ENCODE peak calls at places on chromosomes 2 and 18, in four cellular contexts. F, D, W and K are unnamed samples.

GRCh38 chr2:69054431-69054830 is 41.5 kb downstream of the ANTXR1 start:
- DNase-seq in F (no peak), D (no peak), W (no peak), K (peak)

GRCh38 chr2:236105955-236106607 is 62.1 kb downstream of the GBX2 start:
- DNase-seq in F (no peak), D (no peak), W (no peak), K (no peak)

GRCh38 chr2:160916300-160916699 is 243.9 kb upstream of the TANK start:
- DNase-seq in F (no peak), D (no peak), W (no peak), K (no peak)

GRCh38 chr2:120893874-120894584 is 158.4 kb downstream of the GLI2 start:
- DNase-seq in F (no peak), D (no peak), W (peak), K (no peak)

GRCh38 chr18:49899647-49900330 is 86.5 kb upstream of the ACAA2 start:
- DNase-seq in F (no peak), D (no peak), W (peak), K (no peak)

GRCh38 chr2:75729861-75730260 is 19.1 kb upstream of the GCFC2 start:
- DNase-seq in F (no peak), D (no peak), W (peak), K (no peak)

GRCh38 chr2:172179045-172179742 is 76.5 kb upstream of the DLX2 start:
- DNase-seq in F (no peak), D (no peak), W (no peak), K (peak)

GRCh38 chr2:25372405-25373268 is 30.9 kb upstream of the DNMT3A start:
- DNase-seq in F (no peak), D (no peak), W (no peak), K (no peak)

GRCh38 chr2:9112079-9112721 is 94.4 kb upstream of the ASAP2 start:
- DNase-seq in F (no peak), D (peak), W (no peak), K (peak)

GRCh38 chr2:112074506-112074905 is 19.4 kb downstream of the TMEM87B start:
- DNase-seq in F (no peak), D (peak), W (no peak), K (no peak)

GRCh38 chr2:127145255-127145899 is 38.4 kb upstream of the BIN1 start:
- DNase-seq in F (no peak), D (peak), W (no peak), K (no peak)

GRCh38 chr2:61670591-61671503 is 132.7 kb upstream of the XPO1 start:
- DNase-seq in F (no peak), D (peak), W (no peak), K (peak)

GRCh38 chr2:123993728-123994323 is 31.3 kb upstream of the CNTNAP5 start:
- DNase-seq in F (peak), D (peak), W (peak), K (peak)

GRCh38 chr18:35256947-35257346 is 16.1 kb downstream of the ZNF397 start:
- DNase-seq in F (no peak), D (no peak), W (no peak), K (no peak)

GRCh38 chr2:165305391-165306096 is 66.3 kb downstream of the SCN2A start:
- DNase-seq in F (no peak), D (peak), W (no peak), K (no peak)

GRCh38 chr2:230958803-230959756 is 34.0 kb upstream of the GPR55 start:
- DNase-seq in F (no peak), D (no peak), W (no peak), K (no peak)

GRCh38 chr18:35142270-35142605 is 98.6 kb upstream of the ZNF397 start:
- DNase-seq in F (no peak), D (no peak), W (no peak), K (no peak)

GRCh38 chr2:236250286-236250685 is 13.9 kb downstream of the ASB18 start:
- DNase-seq in F (no peak), D (no peak), W (no peak), K (no peak)

GRCh38 chr2:150888337-150888736 is 373.3 kb downstream of the RBM43 start:
- DNase-seq in F (no peak), D (peak), W (no peak), K (no peak)

GRCh38 chr2:222490100-222490499 is 65.8 kb downstream of the SGPP2 start:
- DNase-seq in F (no peak), D (no peak), W (no peak), K (no peak)

GRCh38 chr2:72148975-72149555 is 1.4 kb upstream of the CYP26B1 start:
- DNase-seq in F (no peak), D (peak), W (peak), K (peak)

GRCh38 chr2:21422050-21422449 is 298.3 kb downstream of the TDRD15 start:
- DNase-seq in F (no peak), D (peak), W (peak), K (peak)

GRCh38 chr2:185738679-185739472 is at the start of gene FSIP2:
- DNase-seq in F (peak), D (peak), W (peak), K (peak)

GRCh38 chr2:126614529-126615279 is 41.3 kb upstream of the GYPC start:
- DNase-seq in F (no peak), D (peak), W (no peak), K (no peak)

GRCh38 chr18:74480149-74480651 is 16.0 kb upstream of the CNDP2 start:
- DNase-seq in F (no peak), D (no peak), W (no peak), K (no peak)

GRCh38 chr2:1698188-1698945 is 45.9 kb downstream of the PXDN start:
- DNase-seq in F (no peak), D (no peak), W (no peak), K (no peak)

GRCh38 chr2:56102866-56103265 is 80.9 kb upstream of the CCDC85A start:
- DNase-seq in F (no peak), D (peak), W (no peak), K (no peak)

GRCh38 chr2:168666339-168666738 is 136.1 kb upstream of the NOSTRIN start:
- DNase-seq in F (no peak), D (peak), W (no peak), K (no peak)
- TF ChIP-seq CTCF in F (no peak), D (no peak), W (no peak), K (no peak)

GRCh38 chr2:86706220-86706619 is 13.9 kb upstream of the RMND5A start:
- DNase-seq in F (no peak), D (no peak), W (no peak), K (no peak)

GRCh38 chr2:86704482-86704971 is 15.6 kb upstream of the RMND5A start:
- DNase-seq in F (no peak), D (peak), W (no peak), K (no peak)

GRCh38 chr2:86703704-86704370 is 16.3 kb upstream of the RMND5A start:
- DNase-seq in F (no peak), D (peak), W (no peak), K (no peak)

GRCh38 chr2:86697539-86697938 is 22.6 kb upstream of the RMND5A start:
- DNase-seq in F (no peak), D (no peak), W (no peak), K (no peak)

GRCh38 chr2:86700705-86701104 is 19.4 kb upstream of the RMND5A start:
- DNase-seq in F (no peak), D (no peak), W (no peak), K (no peak)
- TF ChIP-seq CTCF in F (no peak), D (no peak), W (no peak), K (no peak)

GRCh38 chr2:31268344-31268743 is 34.4 kb downstream of the EHD3 start:
- DNase-seq in F (no peak), D (no peak), W (no peak), K (no peak)
- TF ChIP-seq CTCF in F (no peak), D (no peak), W (no peak), K (no peak)

GRCh38 chr2:175004980-175005832 is at the start of gene CHN1:
- DNase-seq in F (peak), D (peak), W (peak), K (peak)
- TF ChIP-seq CTCF in F (peak), D (no peak), W (no peak), K (no peak)

DNA sequence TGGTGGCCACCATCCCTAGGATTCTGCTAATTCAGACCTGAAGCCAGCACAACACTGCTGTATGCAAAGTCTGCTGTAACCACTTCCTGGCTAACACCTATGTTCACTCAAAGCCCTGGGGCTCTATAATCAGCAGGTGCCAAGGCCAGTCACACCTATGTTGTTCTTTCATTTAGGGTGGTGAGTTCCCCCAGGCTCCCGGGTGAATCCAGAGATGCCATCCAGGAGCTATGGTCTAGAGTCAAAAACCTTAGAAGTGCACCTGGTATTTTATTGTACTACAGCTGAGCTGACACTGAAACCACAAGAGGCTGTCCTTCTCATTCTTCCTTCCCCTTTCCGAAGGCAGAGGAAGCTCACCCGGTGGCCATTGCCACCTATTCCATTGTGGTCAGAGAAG is 46.2 kb upstream of the CCDC141 start:
- DNase-seq in F (no peak), D (no peak), W (no peak), K (peak)
- TF ChIP-seq CTCF in F (no peak), D (no peak), W (no peak), K (no peak)

DNA sequence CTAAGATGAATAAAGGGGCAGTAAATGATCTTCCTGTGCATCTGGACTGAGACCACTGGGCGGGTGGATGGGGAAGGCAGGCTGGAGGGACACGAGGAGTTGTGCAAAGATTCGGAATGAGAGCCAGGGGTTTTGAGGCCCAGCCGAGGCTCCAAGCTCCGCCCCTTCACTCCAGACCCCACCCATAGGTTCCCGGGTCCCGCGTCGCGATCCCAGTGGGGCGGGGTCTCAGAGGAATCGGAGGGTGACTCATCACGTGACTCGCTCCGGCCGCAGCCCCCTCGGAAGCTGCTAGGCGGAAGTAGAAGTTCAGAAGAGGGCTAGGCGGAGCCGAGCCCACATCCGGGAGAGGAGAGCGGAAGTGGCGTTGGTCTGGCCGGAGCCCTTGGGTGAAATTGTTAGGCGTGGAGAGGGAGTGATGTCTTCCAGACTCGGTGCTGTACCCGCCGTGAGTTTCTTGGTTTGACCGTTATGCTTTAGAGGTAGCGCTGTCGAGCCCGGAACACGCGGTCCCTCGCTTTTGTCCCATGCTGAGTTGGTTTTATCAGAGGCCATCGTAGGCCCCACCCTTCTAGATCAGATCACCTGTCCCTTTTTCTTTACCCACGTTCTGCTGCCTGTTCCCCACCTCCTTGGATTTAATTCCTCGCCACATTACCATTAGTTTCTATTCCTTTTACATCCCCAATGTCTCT is at the start of gene ZNF512:
- DNase-seq in F (peak), D (peak), W (peak), K (peak)
- TF ChIP-seq CTCF in F (no peak), D (no peak), W (no peak), K (no peak)

GRCh38 chr2:205012961-205013360 is 467.7 kb downstream of the PARD3B start:
- DNase-seq in F (no peak), D (no peak), W (no peak), K (no peak)
- TF ChIP-seq CTCF in F (no peak), D (no peak), W (no peak), K (no peak)